ENCODE peak calls at places on chromosomes 13 and 19, in ten cellular contexts. One of them, this sample, is unnamed. For H3K36me3 and H3K9me3, the result is how much of the 10 kb centered on the place peaks cover.

GRCh38 chr13:42883771-42884170 is 102.4 kb downstream of the FAM216B start:
- DNase-seq in mammary epithelial cell: peak
- DNase-seq in ovary: no peak
- DNase-seq in left ventricle myocardium inferior: no peak
- DNase-seq in small intestine: peak
- DNase-seq in Peyer's patch: no peak
- DNase-seq in fibroblast of lung: peak
- DNase-seq in MM.1S: no peak
- DNase-seq in RWPE2: no peak
- DNase-seq in astrocyte: peak
- DNase-seq in this sample: no peak

GRCh38 chr19:31962565-31962996 is 382.8 kb upstream of the ZNF507 start:
- DNase-seq in Peyer's patch: no peak
- DNase-seq in left ventricle myocardium inferior: no peak
- DNase-seq in small intestine: no peak
- DNase-seq in RWPE2: no peak
- DNase-seq in astrocyte: peak
- DNase-seq in MM.1S: no peak
- DNase-seq in mammary epithelial cell: no peak
- DNase-seq in fibroblast of lung: peak
- DNase-seq in ovary: peak
- DNase-seq in this sample: peak

GRCh38 chr19:1862068-1862423 is 1.3 kb downstream of the KLF16 start:
- DNase-seq in left ventricle myocardium inferior: no peak
- DNase-seq in astrocyte: no peak
- DNase-seq in fibroblast of lung: no peak
- DNase-seq in ovary: no peak
- DNase-seq in mammary epithelial cell: no peak
- DNase-seq in Peyer's patch: peak
- DNase-seq in small intestine: peak
- DNase-seq in MM.1S: no peak
- DNase-seq in RWPE2: no peak
- DNase-seq in this sample: no peak

GRCh38 chr19:32480321-32480720 is 74.8 kb downstream of the DPY19L3 start:
- DNase-seq in MM.1S: no peak
- DNase-seq in astrocyte: no peak
- DNase-seq in mammary epithelial cell: no peak
- DNase-seq in RWPE2: no peak
- DNase-seq in small intestine: no peak
- DNase-seq in ovary: no peak
- DNase-seq in left ventricle myocardium inferior: no peak
- DNase-seq in Peyer's patch: no peak
- DNase-seq in fibroblast of lung: no peak
- DNase-seq in this sample: no peak

GRCh38 chr13:46179576-46180368 is 2.2 kb downstream of the LCP1 start:
- DNase-seq in small intestine: peak
- DNase-seq in RWPE2: no peak
- DNase-seq in MM.1S: no peak
- DNase-seq in fibroblast of lung: no peak
- DNase-seq in mammary epithelial cell: no peak
- DNase-seq in astrocyte: no peak
- DNase-seq in ovary: no peak
- DNase-seq in left ventricle myocardium inferior: peak
- DNase-seq in Peyer's patch: peak
- DNase-seq in this sample: no peak

GRCh38 chr13:44098559-44098958 is 218.9 kb downstream of the LACC1 start:
- DNase-seq in mammary epithelial cell: no peak
- DNase-seq in left ventricle myocardium inferior: no peak
- DNase-seq in small intestine: peak
- DNase-seq in astrocyte: no peak
- DNase-seq in RWPE2: no peak
- DNase-seq in fibroblast of lung: no peak
- DNase-seq in ovary: no peak
- DNase-seq in Peyer's patch: peak
- DNase-seq in MM.1S: no peak
- DNase-seq in this sample: no peak

GRCh38 chr19:39506944-39507714 is 7.8 kb upstream of the SELENOV start:
- DNase-seq in fibroblast of lung: peak
- DNase-seq in small intestine: peak
- DNase-seq in astrocyte: peak
- DNase-seq in Peyer's patch: no peak
- DNase-seq in RWPE2: no peak
- DNase-seq in mammary epithelial cell: peak
- DNase-seq in left ventricle myocardium inferior: no peak
- DNase-seq in ovary: peak
- DNase-seq in MM.1S: no peak
- DNase-seq in this sample: peak

GRCh38 chr19:40809358-40810086 is 10.5 kb downstream of the EGLN2 start:
- DNase-seq in Peyer's patch: no peak
- DNase-seq in left ventricle myocardium inferior: no peak
- DNase-seq in mammary epithelial cell: no peak
- DNase-seq in astrocyte: no peak
- DNase-seq in fibroblast of lung: no peak
- DNase-seq in small intestine: no peak
- DNase-seq in RWPE2: no peak
- DNase-seq in ovary: no peak
- DNase-seq in MM.1S: no peak
- DNase-seq in this sample: no peak

GRCh38 chr13:33279898-33280549 is 5.5 kb downstream of the STARD13 start:
- DNase-seq in RWPE2: peak
- DNase-seq in astrocyte: peak
- DNase-seq in left ventricle myocardium inferior: no peak
- DNase-seq in mammary epithelial cell: peak
- DNase-seq in Peyer's patch: no peak
- DNase-seq in small intestine: no peak
- DNase-seq in fibroblast of lung: peak
- DNase-seq in MM.1S: no peak
- DNase-seq in ovary: no peak
- DNase-seq in this sample: peak

GRCh38 chr19:16615788-16616187 is 12.2 kb downstream of the MED26 start:
- DNase-seq in left ventricle myocardium inferior: no peak
- DNase-seq in mammary epithelial cell: no peak
- DNase-seq in RWPE2: no peak
- DNase-seq in Peyer's patch: no peak
- DNase-seq in MM.1S: no peak
- DNase-seq in small intestine: no peak
- DNase-seq in ovary: no peak
- DNase-seq in astrocyte: no peak
- DNase-seq in fibroblast of lung: no peak
- DNase-seq in this sample: no peak

GRCh38 chr19:3683866-3684816 is 16.1 kb downstream of the PIP5K1C start:
- DNase-seq in mammary epithelial cell: no peak
- DNase-seq in astrocyte: peak
- DNase-seq in left ventricle myocardium inferior: no peak
- DNase-seq in MM.1S: no peak
- DNase-seq in ovary: no peak
- DNase-seq in RWPE2: peak
- DNase-seq in small intestine: no peak
- DNase-seq in fibroblast of lung: peak
- DNase-seq in Peyer's patch: no peak
- DNase-seq in this sample: no peak

GRCh38 chr13:28501547-28501946 is 6.6 kb upstream of the FLT1 start:
- DNase-seq in left ventricle myocardium inferior: peak
- DNase-seq in mammary epithelial cell: no peak
- DNase-seq in ovary: no peak
- DNase-seq in astrocyte: no peak
- DNase-seq in small intestine: no peak
- DNase-seq in fibroblast of lung: no peak
- DNase-seq in Peyer's patch: no peak
- DNase-seq in RWPE2: no peak
- DNase-seq in MM.1S: no peak
- DNase-seq in this sample: no peak

GRCh38 chr19:18007939-18008673 is at the start of gene ARRDC2:
- DNase-seq in mammary epithelial cell: peak
- DNase-seq in RWPE2: peak
- DNase-seq in small intestine: peak
- DNase-seq in Peyer's patch: peak
- DNase-seq in fibroblast of lung: peak
- DNase-seq in left ventricle myocardium inferior: peak
- DNase-seq in ovary: peak
- DNase-seq in MM.1S: peak
- DNase-seq in astrocyte: peak
- DNase-seq in this sample: peak

GRCh38 chr13:112341976-112342735 is 34.0 kb upstream of the SPACA7 start:
- DNase-seq in mammary epithelial cell: no peak
- DNase-seq in left ventricle myocardium inferior: no peak
- DNase-seq in astrocyte: no peak
- DNase-seq in ovary: no peak
- DNase-seq in fibroblast of lung: no peak
- DNase-seq in RWPE2: no peak
- DNase-seq in MM.1S: peak
- DNase-seq in small intestine: no peak
- DNase-seq in Peyer's patch: no peak
- DNase-seq in this sample: no peak

GRCh38 chr19:1503925-1504430 is 8.8 kb downstream of the ADAMTSL5 start:
- DNase-seq in ovary: no peak
- DNase-seq in mammary epithelial cell: no peak
- DNase-seq in RWPE2: peak
- DNase-seq in Peyer's patch: no peak
- DNase-seq in MM.1S: no peak
- DNase-seq in fibroblast of lung: no peak
- DNase-seq in left ventricle myocardium inferior: no peak
- DNase-seq in astrocyte: no peak
- DNase-seq in small intestine: no peak
- DNase-seq in this sample: no peak

GRCh38 chr13:46295531-46296464 is 84.1 kb downstream of the LRRC63 start:
- DNase-seq in MM.1S: no peak
- DNase-seq in fibroblast of lung: peak
- DNase-seq in mammary epithelial cell: peak
- DNase-seq in RWPE2: no peak
- DNase-seq in left ventricle myocardium inferior: no peak
- DNase-seq in Peyer's patch: peak
- DNase-seq in ovary: no peak
- DNase-seq in astrocyte: peak
- DNase-seq in small intestine: peak
- DNase-seq in this sample: peak

GRCh38 chr13:51761638-51762350 is 42.2 kb downstream of the DHRS12 start:
- DNase-seq in small intestine: no peak
- DNase-seq in mammary epithelial cell: no peak
- DNase-seq in RWPE2: no peak
- DNase-seq in Peyer's patch: no peak
- DNase-seq in MM.1S: no peak
- DNase-seq in fibroblast of lung: no peak
- DNase-seq in left ventricle myocardium inferior: peak
- DNase-seq in ovary: no peak
- DNase-seq in astrocyte: no peak
- DNase-seq in this sample: no peak
- H3K36me3 ChIP-seq in small intestine: under half
- H3K36me3 ChIP-seq in mammary epithelial cell: under half
- H3K36me3 ChIP-seq in RWPE2: half or more
- H3K36me3 ChIP-seq in Peyer's patch: under half
- H3K36me3 ChIP-seq in MM.1S: under half
- H3K36me3 ChIP-seq in fibroblast of lung: under half
- H3K36me3 ChIP-seq in left ventricle myocardium inferior: under half
- H3K36me3 ChIP-seq in ovary: under half
- H3K36me3 ChIP-seq in astrocyte: under half
- H3K36me3 ChIP-seq in this sample: under half

DNA sequence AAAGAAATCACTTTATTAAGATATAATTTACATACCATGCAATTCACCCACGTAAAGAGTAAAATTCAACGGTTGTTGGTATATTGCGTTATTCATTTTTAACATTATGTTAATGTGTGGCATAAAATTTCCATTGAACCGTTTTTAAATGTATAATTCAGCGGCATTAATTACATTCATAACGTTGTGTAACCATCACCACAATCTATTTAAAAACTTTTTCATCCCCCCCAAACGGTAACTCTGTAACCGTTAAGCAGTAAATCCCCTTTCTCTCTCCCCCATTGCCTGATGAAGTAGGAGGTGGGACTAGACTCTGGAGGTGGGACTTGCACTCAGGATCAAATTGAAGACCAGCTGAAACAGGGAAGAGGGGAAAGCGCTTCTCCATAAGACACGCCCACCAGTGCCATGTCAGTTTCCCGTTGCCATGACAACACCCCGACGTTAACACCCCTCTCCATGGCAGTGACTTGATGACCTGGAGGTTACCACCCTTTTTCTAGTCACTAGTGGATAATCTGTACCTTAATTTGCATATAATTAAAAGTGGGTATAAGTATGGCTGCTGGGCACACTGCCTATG is 16.8 kb downstream of the CLEC11A start:
- DNase-seq in astrocyte: no peak
- DNase-seq in RWPE2: no peak
- DNase-seq in fibroblast of lung: no peak
- DNase-seq in MM.1S: no peak
- DNase-seq in small intestine: no peak
- DNase-seq in left ventricle myocardium inferior: no peak
- DNase-seq in mammary epithelial cell: no peak
- DNase-seq in Peyer's patch: no peak
- DNase-seq in ovary: no peak
- DNase-seq in this sample: no peak
- H3K4me3 ChIP-seq in astrocyte: no peak
- H3K4me3 ChIP-seq in RWPE2: no peak
- H3K4me3 ChIP-seq in fibroblast of lung: no peak
- H3K4me3 ChIP-seq in MM.1S: no peak
- H3K4me3 ChIP-seq in small intestine: no peak
- H3K4me3 ChIP-seq in left ventricle myocardium inferior: no peak
- H3K4me3 ChIP-seq in mammary epithelial cell: no peak
- H3K4me3 ChIP-seq in Peyer's patch: no peak
- H3K4me3 ChIP-seq in ovary: no peak
- H3K4me3 ChIP-seq in this sample: no peak

DNA sequence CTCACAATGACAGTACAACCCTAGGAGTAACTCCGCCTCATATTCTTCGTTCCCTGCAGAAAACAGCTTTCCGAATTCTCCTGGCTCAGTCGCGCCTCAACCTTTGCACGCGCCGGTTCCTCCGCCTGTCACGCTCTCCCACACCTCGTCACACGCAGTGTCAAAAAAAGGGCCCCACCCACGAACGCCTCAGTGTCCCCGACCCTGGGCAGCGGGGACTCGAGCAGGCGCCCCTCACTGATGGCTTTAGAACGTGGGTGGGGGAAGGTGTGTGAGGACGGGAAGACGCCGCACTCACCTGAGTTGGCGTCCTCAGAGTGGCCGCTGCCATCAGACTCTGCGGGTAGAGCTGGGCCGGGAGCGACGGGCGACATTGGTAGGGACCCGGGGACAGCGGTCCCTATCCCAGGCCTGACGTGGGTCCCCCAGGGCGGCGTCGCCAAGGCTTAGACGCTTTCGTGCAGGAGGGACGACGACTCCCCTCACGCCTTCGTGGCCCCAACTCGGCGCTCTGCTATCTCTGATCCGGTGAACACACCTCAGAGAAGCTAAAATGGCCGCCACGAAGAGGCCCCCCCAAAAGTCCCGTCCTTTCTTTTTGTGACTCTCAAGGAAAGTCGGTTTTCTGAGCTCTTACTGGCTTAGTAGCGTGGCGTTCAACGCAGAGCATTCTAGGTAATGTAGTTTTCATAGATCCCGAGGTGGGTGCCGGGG is at the start of gene ZNF154:
- DNase-seq in left ventricle myocardium inferior: peak
- DNase-seq in ovary: peak
- DNase-seq in fibroblast of lung: peak
- DNase-seq in MM.1S: no peak
- DNase-seq in small intestine: peak
- DNase-seq in astrocyte: peak
- DNase-seq in mammary epithelial cell: no peak
- DNase-seq in RWPE2: peak
- DNase-seq in Peyer's patch: peak
- DNase-seq in this sample: no peak
- H3K9me3 ChIP-seq in left ventricle myocardium inferior: half or more
- H3K9me3 ChIP-seq in ovary: half or more
- H3K9me3 ChIP-seq in fibroblast of lung: under half
- H3K9me3 ChIP-seq in MM.1S: under half
- H3K9me3 ChIP-seq in small intestine: under half
- H3K9me3 ChIP-seq in astrocyte: under half
- H3K9me3 ChIP-seq in mammary epithelial cell: under half
- H3K9me3 ChIP-seq in RWPE2: under half
- H3K9me3 ChIP-seq in Peyer's patch: under half
- H3K9me3 ChIP-seq in this sample: under half

GRCh38 chr19:35897706-35898451 is 2.5 kb downstream of the NFKBID start:
- DNase-seq in astrocyte: no peak
- DNase-seq in left ventricle myocardium inferior: no peak
- DNase-seq in MM.1S: no peak
- DNase-seq in small intestine: no peak
- DNase-seq in fibroblast of lung: no peak
- DNase-seq in ovary: no peak
- DNase-seq in mammary epithelial cell: no peak
- DNase-seq in RWPE2: no peak
- DNase-seq in Peyer's patch: no peak
- DNase-seq in this sample: no peak
- H3K36me3 ChIP-seq in astrocyte: under half
- H3K36me3 ChIP-seq in left ventricle myocardium inferior: under half
- H3K36me3 ChIP-seq in MM.1S: under half
- H3K36me3 ChIP-seq in small intestine: under half
- H3K36me3 ChIP-seq in fibroblast of lung: under half
- H3K36me3 ChIP-seq in ovary: under half
- H3K36me3 ChIP-seq in mammary epithelial cell: under half
- H3K36me3 ChIP-seq in RWPE2: half or more
- H3K36me3 ChIP-seq in Peyer's patch: under half
- H3K36me3 ChIP-seq in this sample: under half